ENCODE peak calls at places on chromosomes 13 and 19, in seven cellular contexts. R is heart left ventricle; A is CD8-positive, alpha-beta T cell; L is HCT116; P is pancreas; G is iPS DF 6.9; S is IMR-90. X is an unnamed sample. For H3K4me1 and H3K9me3, the result is how much of the 10 kb centered on the place peaks cover.

GRCh38 chr13:110874508-110874960 is 40.3 kb downstream of the ANKRD10 start:
- DNase-seq in R (peak), L (peak), S (peak), P (peak), A (peak), G (no peak), X (peak)

GRCh38 chr13:113400621-113401451 is 36.9 kb upstream of the GRTP1 start:
- DNase-seq in G (no peak), P (no peak), A (no peak), R (peak), S (no peak), L (no peak), X (no peak)

GRCh38 chr19:40745402-40745780 is 4.9 kb downstream of the ACTMAP start:
- DNase-seq in R (no peak), P (no peak), A (no peak), L (no peak), G (no peak), S (peak), X (no peak)

GRCh38 chr19:10603873-10604459 is 16.9 kb upstream of the AP1M2 start:
- DNase-seq in S (no peak), L (no peak), P (no peak), A (peak), R (no peak), G (no peak), X (no peak)

GRCh38 chr19:50205681-50206138 is 2.3 kb downstream of the MYH14 start:
- DNase-seq in P (peak), A (no peak), G (no peak), L (no peak), R (no peak), S (no peak), X (peak)

GRCh38 chr19:6849876-6850275 is 37.5 kb upstream of the ADGRE1 start:
- DNase-seq in L (no peak), S (no peak), P (no peak), A (no peak), R (no peak), G (no peak), X (no peak)

GRCh38 chr13:46751811-46752635 is 44.9 kb downstream of the ESD start:
- DNase-seq in A (peak), G (no peak), R (no peak), L (no peak), S (peak), P (no peak), X (no peak)

GRCh38 chr13:104105418-104106355 is 1039.5 kb upstream of the SLC10A2 start:
- DNase-seq in A (no peak), L (no peak), R (no peak), S (no peak), G (no peak), P (peak), X (no peak)

GRCh38 chr13:113820813-113821651 is 42.8 kb downstream of the GAS6 start:
- DNase-seq in A (no peak), R (peak), S (peak), G (no peak), L (no peak), P (peak), X (no peak)

GRCh38 chr19:4504297-4504701 is 14.0 kb downstream of the PLIN4 start:
- DNase-seq in S (no peak), A (no peak), P (no peak), L (no peak), R (no peak), G (no peak), X (no peak)

GRCh38 chr19:7989071-7989575 is 16.3 kb downstream of the ELAVL1 start:
- DNase-seq in A (no peak), P (no peak), S (no peak), G (no peak), L (no peak), R (no peak), X (no peak)

GRCh38 chr19:42042455-42043170 is 27.4 kb downstream of the GRIK5 start:
- DNase-seq in L (no peak), G (no peak), R (no peak), A (no peak), P (no peak), S (no peak), X (no peak)

GRCh38 chr13:36026556-36026955 is 104.6 kb downstream of the DCLK1 start:
- DNase-seq in P (no peak), L (no peak), R (no peak), G (no peak), S (no peak), A (no peak), X (no peak)

GRCh38 chr13:45934283-45934682 is 82.7 kb upstream of the SIAH3 start:
- DNase-seq in G (no peak), A (no peak), P (no peak), S (no peak), L (no peak), R (no peak), X (no peak)

GRCh38 chr13:111228262-111229144 is 91.9 kb upstream of the TEX29 start:
- DNase-seq in P (no peak), R (no peak), L (no peak), G (no peak), A (no peak), S (peak), X (no peak)

GRCh38 chr13:97905517-97905916 is 48.0 kb upstream of the IPO5 start:
- DNase-seq in S (no peak), R (no peak), L (no peak), G (no peak), A (no peak), P (no peak), X (no peak)

GRCh38 chr13:34161829-34162544 is 344.0 kb downstream of the RFC3 start:
- DNase-seq in P (no peak), L (no peak), R (no peak), G (no peak), A (no peak), S (peak), X (no peak)

GRCh38 chr13:41648314-41648935 is 191.1 kb downstream of the RGCC start:
- DNase-seq in A (no peak), R (no peak), G (no peak), P (no peak), L (peak), S (peak), X (no peak)

GRCh38 chr13:26855071-26855470 is 94.5 kb upstream of the GPR12 start:
- DNase-seq in S (no peak), G (no peak), R (no peak), A (no peak), L (no peak), P (no peak), X (no peak)

GRCh38 chr19:21587117-21587461 is 81.7 kb downstream of the ZNF429 start:
- DNase-seq in R (no peak), L (no peak), S (no peak), A (no peak), G (no peak), P (no peak), X (no peak)

GRCh38 chr13:28129911-28130693 is 8.2 kb upstream of the PAN3 start:
- DNase-seq in G (no peak), R (no peak), P (no peak), A (no peak), S (peak), L (no peak), X (no peak)

GRCh38 chr19:2201473-2202148 is 34.5 kb downstream of the PLEKHJ1 start:
- DNase-seq in L (no peak), S (no peak), R (no peak), G (no peak), P (no peak), A (no peak), X (no peak)

GRCh38 chr13:91142572-91142971 is 204.9 kb upstream of the MIR17HG start:
- DNase-seq in L (no peak), R (no peak), S (peak), G (no peak), A (no peak), P (no peak), X (no peak)

GRCh38 chr13:30125422-30126073 is 181.8 kb downstream of the KATNAL1 start:
- DNase-seq in L (no peak), R (no peak), G (no peak), A (no peak), P (no peak), S (peak), X (no peak)

GRCh38 chr19:4984448-4984990 is 15.6 kb downstream of the KDM4B start:
- DNase-seq in R (no peak), P (no peak), G (no peak), A (no peak), L (no peak), S (no peak), X (no peak)

GRCh38 chr19:5665781-5666513 is 14.4 kb downstream of the MICOS13 start:
- DNase-seq in G (no peak), A (no peak), P (no peak), R (no peak), S (peak), L (no peak), X (no peak)

GRCh38 chr13:23586336-23586735 is 16.1 kb downstream of the TNFRSF19 start:
- DNase-seq in R (no peak), G (no peak), S (no peak), A (no peak), P (no peak), L (no peak), X (no peak)

GRCh38 chr13:98525852-98526512 is 50.9 kb downstream of the STK24 start:
- DNase-seq in G (no peak), L (no peak), S (no peak), A (no peak), P (no peak), R (no peak), X (no peak)

GRCh38 chr19:38736413-38737280 is 7.6 kb downstream of the CAPN12 start:
- DNase-seq in R (no peak), P (peak), L (peak), G (no peak), A (peak), S (no peak), X (peak)

GRCh38 chr13:68944272-68944671 is 1163.4 kb upstream of the ATXN8OS start:
- DNase-seq in L (no peak), A (no peak), G (no peak), S (no peak), P (no peak), R (no peak), X (no peak)

GRCh38 chr13:47277774-47278173 is 380.9 kb upstream of the HTR2A start:
- DNase-seq in P (no peak), L (no peak), G (no peak), A (no peak), R (no peak), S (peak), X (no peak)

GRCh38 chr19:1591421-1592022 is 1.1 kb downstream of the MBD3 start:
- DNase-seq in A (no peak), L (no peak), P (no peak), S (no peak), R (no peak), G (no peak), X (no peak)

GRCh38 chr19:44260343-44260681 is 626 bp downstream of the ZNF233 start:
- DNase-seq in P (no peak), R (no peak), G (no peak), A (no peak), S (no peak), L (no peak), X (peak)

GRCh38 chr13:77298403-77298802 is 28.5 kb downstream of the MYCBP2 start:
- DNase-seq in P (no peak), S (no peak), G (no peak), R (no peak), A (no peak), L (no peak), X (no peak)

GRCh38 chr19:33291623-33292534 is 10.5 kb downstream of the CEBPA start:
- DNase-seq in L (no peak), G (no peak), A (no peak), P (peak), R (peak), S (no peak), X (peak)

GRCh38 chr19:33293255-33294057 is 8.9 kb downstream of the CEBPA start:
- DNase-seq in L (no peak), P (peak), R (peak), S (peak), G (no peak), A (no peak), X (peak)

GRCh38 chr19:33294058-33294798 is 8.1 kb downstream of the CEBPA start:
- DNase-seq in G (no peak), A (no peak), P (no peak), L (no peak), S (no peak), R (peak), X (no peak)

GRCh38 chr19:33290956-33291622 is 11.2 kb downstream of the CEBPA start:
- DNase-seq in G (no peak), A (no peak), R (peak), P (peak), L (no peak), S (no peak), X (peak)

DNA sequence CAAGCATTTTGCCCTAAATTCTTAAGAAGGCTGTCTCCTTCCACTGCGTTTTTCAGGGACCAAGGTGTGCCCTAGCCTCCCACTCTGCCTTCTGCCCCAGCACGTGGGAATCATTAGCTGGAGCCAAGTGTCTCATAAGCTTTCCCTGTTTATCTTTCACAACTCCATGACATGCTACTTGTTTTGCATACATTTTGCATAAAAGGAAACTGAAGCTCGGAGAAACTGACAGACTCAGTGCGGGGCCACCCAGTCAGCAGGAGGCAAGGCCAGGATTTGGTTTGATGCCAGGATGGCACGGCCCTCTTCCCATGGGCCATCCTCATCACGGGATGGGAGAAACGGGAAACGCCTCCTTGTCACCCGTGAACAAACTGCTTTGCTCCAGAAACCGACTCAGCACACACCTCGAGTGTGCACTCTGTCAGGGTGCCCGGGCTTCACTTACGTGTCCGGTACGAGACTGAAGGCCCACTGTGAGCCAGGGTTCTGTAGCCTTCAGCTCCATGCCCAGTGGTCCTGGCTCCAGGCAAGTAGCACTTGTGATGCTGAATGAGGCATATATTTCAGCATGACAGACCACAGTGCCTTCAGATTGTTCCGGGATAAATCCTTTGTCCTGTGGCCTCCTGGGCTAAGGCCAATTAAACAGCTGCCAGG is 9.6 kb downstream of the CEBPA start:
- DNase-seq in L (no peak), S (no peak), R (peak), P (peak), G (no peak), A (no peak), X (peak)
- H3K4me1 ChIP-seq in L (under half), S (under half), R (under half), P (under half), G (under half), A (under half), X (under half)

DNA sequence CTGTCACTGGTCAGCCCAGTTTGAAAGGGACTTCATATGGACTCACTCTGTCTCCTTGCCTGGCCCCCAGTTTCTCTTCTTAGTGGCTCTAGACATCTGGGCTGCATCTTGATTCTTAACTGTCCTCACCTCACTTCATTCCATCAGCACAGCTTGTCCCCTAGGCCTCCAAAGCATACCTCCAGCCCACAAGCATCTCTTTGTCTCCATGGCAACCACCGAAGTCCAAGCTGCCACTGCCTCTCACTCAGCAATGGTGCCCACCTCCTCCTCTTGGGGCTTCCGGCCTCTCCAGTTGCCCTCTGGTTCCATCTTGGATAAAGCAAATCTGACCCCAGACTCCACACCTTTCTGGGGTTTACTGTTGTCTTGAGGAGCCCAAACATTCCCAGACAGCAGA is 9.9 kb upstream of the KLHL26 start:
- DNase-seq in L (no peak), P (no peak), S (no peak), R (no peak), G (no peak), A (no peak), X (no peak)
- H3K9me3 ChIP-seq in L (under half), P (under half), S (under half), R (under half), G (under half), A (under half), X (under half)

DNA sequence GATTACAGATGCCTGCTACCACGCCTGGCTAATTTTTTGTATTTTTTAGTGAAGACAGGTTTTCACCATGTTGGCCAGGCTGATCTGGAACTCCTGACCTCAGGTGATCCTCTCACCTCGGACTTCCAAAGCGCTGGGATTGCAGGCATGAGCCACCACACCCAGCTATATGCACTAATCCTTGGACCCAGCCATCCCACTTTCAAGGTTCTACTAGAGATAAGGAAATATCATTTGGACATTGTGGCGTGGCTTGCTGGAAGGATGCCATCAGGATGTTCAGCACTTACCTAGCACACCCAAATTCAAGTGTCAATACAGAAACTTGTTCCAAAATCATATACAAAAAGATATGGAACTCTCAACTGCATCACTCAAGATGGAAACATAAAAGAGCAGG is 136.4 kb downstream of the ABCC4 start:
- DNase-seq in S (no peak), A (no peak), P (no peak), L (no peak), R (no peak), G (no peak), X (peak)
- H3K4me1 ChIP-seq in S (under half), A (under half), P (under half), L (under half), R (under half), G (under half), X (under half)

GRCh38 chr19:18515959-18516358 is 5.9 kb downstream of the ELL start:
- DNase-seq in A (no peak), P (no peak), G (no peak), L (no peak), R (no peak), S (no peak), X (no peak)

GRCh38 chr19:18519962-18520847 is 1.7 kb downstream of the ELL start:
- DNase-seq in R (no peak), P (peak), G (no peak), S (peak), A (peak), L (peak), X (peak)

GRCh38 chr19:18520848-18521691 is 800 bp downstream of the ELL start:
- DNase-seq in P (peak), G (no peak), L (no peak), R (no peak), A (peak), S (no peak), X (peak)

GRCh38 chr19:18517606-18518005 is 4.3 kb downstream of the ELL start:
- DNase-seq in P (no peak), L (no peak), S (no peak), G (no peak), R (no peak), A (no peak), X (no peak)

DNA sequence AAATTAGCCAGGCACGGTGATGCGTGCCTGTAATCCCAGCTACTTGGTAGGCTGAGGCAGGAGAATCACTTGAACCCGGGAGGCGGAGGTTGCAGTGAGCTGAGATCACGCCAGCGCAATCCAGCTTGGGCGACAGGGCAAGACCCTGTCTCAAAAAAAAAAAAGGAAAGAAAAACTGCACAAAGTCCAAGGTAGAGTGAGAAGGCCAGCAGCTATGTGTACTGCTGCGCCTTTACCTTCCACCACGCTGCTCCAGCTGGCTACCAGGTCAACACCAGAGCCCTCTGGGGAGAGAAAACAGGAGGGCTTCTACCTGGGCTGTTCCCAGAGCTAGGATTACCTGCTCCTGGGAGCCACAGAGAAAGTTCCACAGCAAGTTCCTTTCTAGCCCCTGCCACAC is 3.2 kb downstream of the ELL start:
- DNase-seq in L (no peak), P (no peak), A (no peak), R (no peak), S (no peak), G (no peak), X (no peak)
- H3K9me3 ChIP-seq in L (under half), P (under half), A (under half), R (under half), S (under half), G (under half), X (under half)

DNA sequence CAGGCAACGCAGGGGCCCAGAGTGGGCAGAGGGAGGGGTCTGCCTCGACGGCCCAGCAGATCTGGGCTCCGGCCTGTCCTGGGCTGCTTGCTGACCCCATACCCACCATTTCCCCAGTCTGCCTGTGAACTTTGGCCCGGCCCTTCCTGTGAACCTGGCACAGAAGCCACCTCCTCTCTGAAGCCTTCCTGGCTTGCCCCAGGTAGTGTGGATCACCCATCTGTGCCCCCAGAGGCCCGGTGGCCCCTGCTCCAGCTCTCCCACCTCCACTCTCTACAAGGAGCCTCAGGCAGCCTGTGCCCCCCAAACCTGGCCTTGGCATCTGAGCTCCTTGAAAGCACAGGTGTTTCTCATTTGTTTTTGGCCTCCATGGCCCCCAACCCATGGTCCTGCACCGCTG is 15.7 kb downstream of the PLEKHF1 start:
- DNase-seq in R (no peak), S (no peak), P (no peak), G (no peak), L (no peak), A (no peak), X (no peak)
- H3K4me1 ChIP-seq in R (half or more), S (under half), P (under half), G (under half), L (under half), A (half or more), X (under half)

GRCh38 chr19:56746367-56746766 is 74.8 kb upstream of the ZNF835 start:
- DNase-seq in R (no peak), G (no peak), A (no peak), P (no peak), L (no peak), S (no peak), X (no peak)

GRCh38 chr19:56750658-56751057 is 79.1 kb upstream of the ZNF835 start:
- DNase-seq in A (no peak), S (no peak), R (no peak), L (no peak), P (no peak), G (no peak), X (no peak)

GRCh38 chr19:56751078-56751489 is 79.5 kb upstream of the ZNF835 start:
- DNase-seq in S (no peak), G (no peak), L (no peak), R (no peak), P (no peak), A (no peak), X (no peak)

DNA sequence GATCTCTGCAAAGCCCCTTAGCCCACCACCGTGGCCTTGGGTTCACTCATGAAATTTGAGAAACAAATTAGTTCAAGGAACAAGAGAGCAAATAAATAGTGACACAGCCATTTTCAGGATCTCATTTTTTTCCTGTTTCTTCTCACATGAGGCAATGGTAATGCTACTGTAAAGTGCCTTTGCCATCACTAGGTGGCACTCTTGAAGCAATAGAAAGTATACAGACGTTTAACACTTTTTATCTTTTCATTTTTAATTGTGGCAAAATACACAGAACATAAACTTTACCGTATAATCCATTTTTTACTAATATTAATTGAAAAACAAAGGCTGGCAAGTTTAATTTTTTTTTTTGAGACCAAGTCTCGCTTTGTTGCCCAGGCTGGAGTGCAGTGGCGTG is 76.9 kb upstream of the ZNF835 start:
- DNase-seq in S (no peak), R (no peak), G (no peak), P (no peak), L (no peak), A (no peak), X (no peak)
- H3K9me3 ChIP-seq in S (under half), R (under half), G (under half), P (under half), L (under half), A (under half), X (under half)